ENCODE peak calls at places on chromosome 6, in eight cellular contexts. H, W, B, Y, V, O, X and G are unnamed samples.

GRCh38 chr6:53615633-53616449 is 49.7 kb downstream of the KLHL31 start:
- DNase-seq in H (no peak), B (no peak), W (peak), O (peak), X (peak), V (peak), Y (no peak), G (no peak)

GRCh38 chr6:111799576-111800467 is 73.4 kb downstream of the FYN start:
- DNase-seq in X (peak), H (no peak), W (no peak), V (peak), Y (no peak), B (no peak), O (no peak), G (no peak)

GRCh38 chr6:87993331-87993730 is 54.3 kb upstream of the SPACA1 start:
- DNase-seq in W (no peak), B (no peak), V (no peak), O (no peak), H (no peak), Y (no peak), X (no peak), G (no peak)

GRCh38 chr6:14709066-14709670 is 536.7 kb upstream of the JARID2 start:
- DNase-seq in O (peak), W (no peak), Y (no peak), B (no peak), X (no peak), H (no peak), V (peak), G (no peak)

GRCh38 chr6:41536884-41537347 is 9.3 kb upstream of the FOXP4 start:
- DNase-seq in H (no peak), O (no peak), W (no peak), X (no peak), B (no peak), V (no peak), Y (no peak), G (no peak)

GRCh38 chr6:109336221-109336955 is 45.9 kb downstream of the CD164 start:
- DNase-seq in X (peak), B (no peak), Y (no peak), O (peak), V (peak), H (no peak), W (peak), G (no peak)

GRCh38 chr6:108697646-108698161 is 137.0 kb downstream of the FOXO3 start:
- DNase-seq in V (no peak), O (no peak), X (peak), B (no peak), H (no peak), W (no peak), Y (peak), G (peak)

GRCh38 chr6:42249279-42249678 is 31.6 kb upstream of the MRPS10 start:
- DNase-seq in X (peak), Y (peak), O (no peak), B (no peak), V (no peak), W (no peak), H (no peak), G (no peak)

GRCh38 chr6:1856381-1856780 is 246.7 kb downstream of the FOXC1 start:
- DNase-seq in X (peak), Y (peak), H (peak), B (no peak), V (peak), O (peak), W (no peak), G (no peak)